ENCODE peak calls at places on chromosomes 13 and 19, in five cellular contexts. B is thoracic aorta, X is NCI-H510A treated with DMSO at 0.1 percent for 48 hours, E is left colon, C is omental fat pad. A is an unnamed sample.

GRCh38 chr19:50909240-50910070 is 1.7 kb downstream of the KLK4 start:
- DNase-seq in E (peak; percentile 81), B (no peak), C (no peak), X (no peak), A (peak; percentile 79)

GRCh38 chr19:1278713-1279112 is 3.4 kb downstream of the FAM174C start:
- DNase-seq in C (no peak), B (no peak), X (no peak), E (no peak), A (no peak)

GRCh38 chr19:2145831-2146241 is 5.5 kb downstream of the AP3D1 start:
- DNase-seq in C (no peak), B (no peak), E (no peak), X (no peak), A (no peak)

GRCh38 chr13:40130871-40131636 is 475.6 kb downstream of the COG6 start:
- DNase-seq in C (no peak), B (no peak), X (no peak), E (no peak), A (no peak)

GRCh38 chr19:10639836-10640235 is 14.3 kb upstream of the ILF3 start:
- DNase-seq in C (no peak), X (no peak), B (no peak), E (no peak), A (no peak)

GRCh38 chr13:96822900-96823299 is 171.4 kb downstream of the OXGR1 start:
- DNase-seq in X (no peak), C (no peak), B (no peak), E (peak; percentile 51), A (no peak)

GRCh38 chr13:40477623-40478608 is 188.5 kb downstream of the FOXO1 start:
- DNase-seq in E (no peak), B (no peak), X (no peak), C (no peak), A (no peak)

GRCh38 chr13:83298636-83299035 is 583.6 kb downstream of the SLITRK1 start:
- DNase-seq in E (no peak), B (no peak), X (no peak), C (no peak), A (no peak)

GRCh38 chr13:47216176-47216822 is 319.4 kb upstream of the HTR2A start:
- DNase-seq in B (no peak), E (no peak), X (no peak), C (no peak), A (no peak)

GRCh38 chr19:19372656-19373416 is 32.6 kb upstream of the GATAD2A start:
- DNase-seq in C (no peak), E (peak; percentile 82), X (peak; percentile 31), B (no peak), A (no peak)

GRCh38 chr19:53881482-53882390 is at the start of gene PRKCG:
- DNase-seq in X (no peak), B (no peak), E (peak; percentile 61), C (no peak), A (peak; percentile 37)

GRCh38 chr19:21117041-21117907 is 24.6 kb upstream of the ZNF431 start:
- DNase-seq in X (no peak), C (no peak), B (no peak), E (no peak), A (no peak)

GRCh38 chr13:31090096-31090495 is 71.6 kb downstream of the HSPH1 start:
- DNase-seq in B (no peak), X (no peak), E (no peak), C (no peak), A (no peak)

GRCh38 chr19:18649371-18650047 is 12.7 kb downstream of the KLHL26 start:
- DNase-seq in B (no peak), C (no peak), X (peak; percentile 79), E (peak; percentile 54), A (no peak)

GRCh38 chr19:4304509-4305252 is at the start of gene FSD1:
- DNase-seq in B (no peak), C (no peak), E (peak; percentile 44), X (peak; percentile 83), A (peak; percentile 57)

GRCh38 chr13:81017525-81018152 is 676.7 kb upstream of the SPRY2 start:
- DNase-seq in B (no peak), X (peak; percentile 76), E (no peak), C (no peak), A (peak; percentile 65)

A was measured in NCI-H1436.